ENCODE peak calls at places on chromosomes 5 and 9, in ten cellular contexts. N, O, T, R, I, Z, X, F, E and S are unnamed samples. For H3K4me1, the result is how much of the 10 kb centered on the place peaks cover.

GRCh38 chr9:105713260-105713938 is 19.1 kb downstream of the TMEM38B start:
- DNase-seq in I (no peak), O (no peak), E (no peak), R (no peak), F (no peak), X (no peak), T (no peak), Z (no peak), N (no peak), S (no peak)

GRCh38 chr5:175378444-175379028 is 65.4 kb downstream of the DRD1 start:
- DNase-seq in F (no peak), N (peak), T (no peak), X (no peak), O (no peak), E (peak), R (no peak), Z (no peak), I (no peak), S (no peak)

GRCh38 chr9:105007143-105007542 is 79.2 kb upstream of the ABCA1 start:
- DNase-seq in R (no peak), O (no peak), T (no peak), E (peak), I (no peak), N (no peak), X (peak), F (no peak), Z (no peak), S (no peak)

GRCh38 chr5:34756781-34757624 is 82.0 kb upstream of the TTC23L start:
- DNase-seq in I (no peak), E (no peak), X (peak), T (no peak), Z (no peak), O (no peak), N (no peak), F (no peak), R (no peak), S (peak)

GRCh38 chr5:175591293-175591692 is 66.6 kb upstream of the HRH2 start:
- DNase-seq in N (no peak), I (no peak), X (no peak), R (no peak), E (no peak), F (no peak), O (no peak), T (no peak), Z (no peak), S (no peak)

GRCh38 chr9:33159760-33160127 is 7.4 kb downstream of the B4GALT1 start:
- DNase-seq in F (peak), O (no peak), N (peak), R (peak), X (peak), I (peak), E (peak), Z (peak), T (no peak), S (peak)

GRCh38 chr9:103245369-103245768 is 250.2 kb downstream of the CYLC2 start:
- DNase-seq in N (no peak), O (no peak), T (no peak), X (no peak), Z (no peak), F (no peak), E (no peak), R (no peak), I (no peak), S (no peak)

GRCh38 chr5:11655681-11656080 is 248.6 kb downstream of the CTNND2 start:
- DNase-seq in O (no peak), X (no peak), F (no peak), Z (no peak), R (no peak), E (no peak), T (no peak), I (no peak), N (no peak), S (no peak)

GRCh38 chr5:67094476-67095300 is 101.9 kb downstream of the CD180 start:
- DNase-seq in F (peak), R (no peak), E (peak), O (no peak), I (no peak), Z (no peak), N (no peak), T (peak), X (no peak), S (peak)

GRCh38 chr9:108445431-108446018 is 410.3 kb downstream of the ACTL7B start:
- DNase-seq in Z (no peak), N (no peak), F (no peak), E (no peak), X (no peak), I (no peak), R (no peak), O (no peak), T (no peak), S (no peak)

GRCh38 chr5:179288101-179288808 is 57.0 kb downstream of the ADAMTS2 start:
- DNase-seq in F (peak), E (no peak), T (peak), X (no peak), N (no peak), O (no peak), I (peak), R (no peak), Z (no peak), S (no peak)

GRCh38 chr5:122421379-122422081 is 109.5 kb downstream of the SNCAIP start:
- DNase-seq in I (no peak), F (no peak), R (no peak), O (no peak), Z (no peak), T (no peak), N (no peak), X (no peak), E (no peak), S (peak)

GRCh38 chr5:55172051-55172899 is 702 bp downstream of the CDC20B start:
- DNase-seq in E (peak), I (no peak), X (peak), F (peak), R (peak), O (no peak), N (peak), Z (peak), T (no peak), S (peak)

DNA sequence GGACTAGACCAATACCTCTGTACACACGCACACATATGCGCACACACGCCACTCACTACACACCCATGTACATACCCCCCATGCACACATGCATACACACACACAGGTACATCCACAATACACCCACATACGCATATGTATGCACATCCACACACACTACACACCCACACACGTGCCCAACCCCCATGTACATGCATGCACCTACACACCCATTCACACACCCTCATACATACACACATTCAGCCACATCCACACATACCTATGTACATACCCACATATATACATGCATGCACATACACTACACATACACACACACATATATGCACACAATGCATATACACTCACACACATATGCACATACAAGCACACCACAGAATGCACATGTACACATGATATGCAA is 107.1 kb downstream of the GADD45G start:
- DNase-seq in X (no peak), F (no peak), T (no peak), I (no peak), Z (no peak), R (no peak), O (no peak), E (no peak), N (no peak), S (no peak)
- H3K4me1 ChIP-seq in X (under half), F (under half), T (under half), I (under half), Z (under half), R (under half), O (under half), E (under half), N (under half), S (under half)

GRCh38 chr5:134572811-134573210 is 47.3 kb downstream of the JADE2 start:
- DNase-seq in O (no peak), Z (no peak), X (no peak), N (no peak), I (no peak), T (peak), F (no peak), R (no peak), E (no peak), S (no peak)
- H3K4me1 ChIP-seq in O (under half), Z (under half), X (half or more), N (under half), I (under half), T (under half), F (under half), R (under half), E (under half), S (under half)

GRCh38 chr5:14215901-14216300 is 72.8 kb downstream of the TRIO start:
- DNase-seq in F (no peak), R (no peak), E (no peak), Z (no peak), X (no peak), N (no peak), I (no peak), O (no peak), T (no peak), S (no peak)
- H3K4me1 ChIP-seq in F (half or more), R (under half), E (under half), Z (under half), X (under half), N (under half), I (half or more), O (under half), T (under half), S (under half)

DNA sequence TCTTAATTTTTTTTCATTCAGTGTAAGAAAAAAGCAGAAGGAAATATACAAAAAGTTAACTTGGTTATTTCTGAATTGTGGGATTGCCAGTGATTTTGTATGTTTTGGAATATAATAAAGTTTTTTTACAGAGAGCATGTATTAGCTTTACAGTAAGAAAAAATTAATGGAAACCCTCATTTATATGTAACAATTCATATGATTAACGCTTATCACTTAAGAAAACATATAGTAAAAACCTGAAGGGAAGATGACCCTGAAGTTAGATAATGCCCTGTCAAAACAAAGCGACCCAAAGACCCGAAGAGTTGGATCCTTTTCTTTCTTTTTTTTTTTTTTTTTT is 52.4 kb downstream of the EHMT1 start:
- DNase-seq in T (no peak), O (no peak), R (no peak), X (no peak), I (no peak), E (no peak), F (no peak), Z (no peak), N (no peak), S (no peak)
- H3K4me1 ChIP-seq in T (under half), O (under half), R (under half), X (half or more), I (under half), E (under half), F (under half), Z (under half), N (under half), S (under half)

GRCh38 chr9:34450644-34451043 is 7.7 kb downstream of the FAM219A start:
- DNase-seq in T (no peak), R (no peak), E (no peak), I (no peak), N (no peak), F (no peak), O (no peak), X (no peak), Z (no peak), S (no peak)
- H3K4me1 ChIP-seq in T (under half), R (under half), E (under half), I (under half), N (under half), F (half or more), O (under half), X (under half), Z (under half), S (under half)

DNA sequence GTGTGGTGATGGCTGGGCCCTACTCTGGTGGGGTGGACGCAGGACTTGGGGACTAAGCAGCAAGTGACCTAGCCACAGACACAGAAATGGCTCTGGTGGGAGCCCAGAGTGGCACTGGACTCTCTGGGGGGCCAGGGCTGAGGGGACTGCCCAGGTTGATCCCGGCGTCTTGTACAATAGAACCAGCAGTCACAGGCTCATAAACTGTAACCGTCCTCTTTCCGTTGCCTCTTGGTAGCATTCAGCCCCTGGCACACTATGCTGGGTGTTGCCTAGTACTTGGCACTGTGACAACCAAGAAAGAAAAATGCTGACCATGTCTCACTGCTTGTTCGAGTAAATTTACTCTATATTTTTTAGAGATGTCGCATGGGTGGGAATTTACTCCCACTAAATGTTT is 80.5 kb downstream of the DAB2IP start:
- DNase-seq in E (no peak), F (no peak), N (peak), I (no peak), O (no peak), R (no peak), X (no peak), Z (no peak), T (no peak), S (no peak)
- H3K4me1 ChIP-seq in E (under half), F (half or more), N (under half), I (half or more), O (under half), R (under half), X (under half), Z (under half), T (under half), S (under half)

GRCh38 chr9:100082786-100083185 is 16.0 kb downstream of the ERP44 start:
- DNase-seq in F (no peak), R (no peak), X (no peak), N (no peak), O (no peak), E (peak), Z (no peak), T (no peak), I (no peak), S (no peak)
- H3K4me1 ChIP-seq in F (under half), R (under half), X (under half), N (under half), O (under half), E (under half), Z (under half), T (under half), I (under half), S (under half)